ENCODE peak calls at places on chromosomes 4 and X, in four cellular contexts. One of them, this sample, is unnamed.

GRCh38 chrX:75648803-75649588 is 126.2 kb upstream of the ZDHHC15 start:
- DNase-seq in H7: no peak
- DNase-seq in NT2/D1: no peak
- DNase-seq in suprapubic skin: no peak
- DNase-seq in this sample: no peak

GRCh38 chrX:125333583-125333982 is 13.9 kb downstream of the TEX13C start:
- DNase-seq in H7: no peak
- DNase-seq in NT2/D1: no peak
- DNase-seq in suprapubic skin: no peak
- DNase-seq in this sample: no peak

GRCh38 chrX:19867411-19867732 is 20.0 kb downstream of the SH3KBP1 start:
- DNase-seq in H7: no peak
- DNase-seq in suprapubic skin: no peak
- DNase-seq in NT2/D1: no peak
- DNase-seq in this sample: no peak

GRCh38 chrX:153200462-153200861 is 21.4 kb downstream of the MAGEA1 start:
- DNase-seq in suprapubic skin: no peak
- DNase-seq in H7: no peak
- DNase-seq in NT2/D1: no peak
- DNase-seq in this sample: no peak

GRCh38 chr4:156677136-156677535 is 294.5 kb downstream of the PDGFC start:
- DNase-seq in suprapubic skin: no peak
- DNase-seq in H7: peak
- DNase-seq in NT2/D1: peak
- DNase-seq in this sample: peak

GRCh38 chr4:75340561-75340960 is 173.6 kb downstream of the RCHY1 start:
- DNase-seq in NT2/D1: no peak
- DNase-seq in suprapubic skin: no peak
- DNase-seq in H7: no peak
- DNase-seq in this sample: no peak

GRCh38 chr4:176970853-176971252 is 178.1 kb upstream of the VEGFC start:
- DNase-seq in suprapubic skin: no peak
- DNase-seq in NT2/D1: no peak
- DNase-seq in H7: no peak
- DNase-seq in this sample: no peak

GRCh38 chr4:1408418-1408817 is 2.2 kb upstream of the NKX1-1 start:
- DNase-seq in suprapubic skin: no peak
- DNase-seq in NT2/D1: no peak
- DNase-seq in H7: peak
- DNase-seq in this sample: no peak

GRCh38 chr4:10655968-10656367 is 28.6 kb downstream of the CLNK start:
- DNase-seq in H7: no peak
- DNase-seq in suprapubic skin: no peak
- DNase-seq in NT2/D1: no peak
- DNase-seq in this sample: no peak

GRCh38 chr4:88938138-88938537 is 118.8 kb downstream of the FAM13A start:
- DNase-seq in suprapubic skin: no peak
- DNase-seq in H7: no peak
- DNase-seq in NT2/D1: no peak
- DNase-seq in this sample: no peak

GRCh38 chr4:20916106-20916505 is 215.8 kb downstream of the PACRGL start:
- DNase-seq in NT2/D1: no peak
- DNase-seq in suprapubic skin: no peak
- DNase-seq in H7: no peak
- DNase-seq in this sample: no peak

GRCh38 chr4:127055349-127055748 is 577.4 kb upstream of the INTU start:
- DNase-seq in NT2/D1: no peak
- DNase-seq in suprapubic skin: no peak
- DNase-seq in H7: no peak
- DNase-seq in this sample: no peak

GRCh38 chr4:25443851-25444250 is 66.8 kb downstream of the ANAPC4 start:
- DNase-seq in suprapubic skin: peak
- DNase-seq in H7: no peak
- DNase-seq in NT2/D1: no peak
- DNase-seq in this sample: no peak

GRCh38 chr4:37609621-37610020 is 76.6 kb downstream of the RELL1 start:
- DNase-seq in NT2/D1: no peak
- DNase-seq in H7: no peak
- DNase-seq in suprapubic skin: no peak
- DNase-seq in this sample: no peak

GRCh38 chrX:20594985-20595384 is 328.3 kb upstream of the RPS6KA3 start:
- DNase-seq in NT2/D1: no peak
- DNase-seq in H7: peak
- DNase-seq in suprapubic skin: no peak
- DNase-seq in this sample: peak

GRCh38 chr4:112510468-112511293 is 5.3 kb downstream of the NEUROG2 start:
- DNase-seq in H7: peak
- DNase-seq in NT2/D1: no peak
- DNase-seq in suprapubic skin: no peak
- DNase-seq in this sample: no peak

GRCh38 chrX:17413228-17413627 is 38.2 kb downstream of the NHS start:
- DNase-seq in suprapubic skin: no peak
- DNase-seq in NT2/D1: no peak
- DNase-seq in H7: no peak
- DNase-seq in this sample: no peak